ENCODE peak calls at places on chromosomes 13 and 19, in four cellular contexts. D is SK-N-SH; X is H54; P is stimulated activated CD4-positive, alpha-beta T cell treated with anti-CD3 and anti-CD28 coated beads, Interleukin-12 subunit alpha, Interleukin-12 subunit beta, amount 100 ng/mL, for 48 hours. N is an unnamed sample.

GRCh38 chr13:97228850-97229521 is 6.9 kb downstream of the MBNL2 start:
- DNase-seq in D (no peak), X (no peak), P (no peak), N (no peak)

GRCh38 chr19:39679791-39680168 is 24.1 kb downstream of the LGALS16 start:
- DNase-seq in D (no peak), X (no peak), P (peak), N (no peak)

GRCh38 chr19:33621811-33622504 is at the start of gene CHST8:
- DNase-seq in D (peak), X (no peak), P (no peak), N (peak)

GRCh38 chr19:45553464-45553863 is 31.1 kb downstream of the OPA3 start:
- DNase-seq in D (no peak), X (no peak), P (no peak), N (no peak)

GRCh38 chr13:48939728-48940127 is 36.0 kb upstream of the FNDC3A start:
- DNase-seq in D (no peak), X (no peak), P (no peak), N (no peak)

GRCh38 chr13:85148009-85148408 is 651.2 kb downstream of the SLITRK6 start:
- DNase-seq in D (no peak), X (no peak), P (no peak), N (peak)

GRCh38 chr19:45729774-45730388 is 815 bp downstream of the FBXO46 start:
- DNase-seq in D (no peak), X (no peak), P (peak), N (no peak)

GRCh38 chr13:32650705-32651311 is 64.6 kb downstream of the PDS5B start:
- DNase-seq in D (peak), X (no peak), P (peak), N (peak)

GRCh38 chr13:98295371-98295770 is 118.3 kb upstream of the RNF113B start:
- DNase-seq in D (no peak), X (no peak), P (no peak), N (no peak)

GRCh38 chr13:39415403-39415802 is 187.6 kb downstream of the LHFPL6 start:
- DNase-seq in D (peak), X (no peak), P (no peak), N (no peak)

GRCh38 chr19:41436664-41436951 is 3.1 kb downstream of the DMAC2 start:
- DNase-seq in D (no peak), X (no peak), P (no peak), N (no peak)

GRCh38 chr13:40668335-40668734 is 1.9 kb upstream of the FOXO1 start:
- DNase-seq in D (no peak), X (no peak), P (no peak), N (no peak)

GRCh38 chr19:571127-571974 is 1.0 kb upstream of the BSG start:
- DNase-seq in D (no peak), X (no peak), P (peak), N (peak)

GRCh38 chr13:76596216-76596615 is 290.0 kb downstream of the KCTD12 start:
- DNase-seq in D (no peak), X (no peak), P (no peak), N (no peak)

GRCh38 chr13:63110431-63110830 is 1694.8 kb upstream of the PCDH20 start:
- DNase-seq in D (no peak), X (no peak), P (no peak), N (no peak)

GRCh38 chr13:39023761-39024160 is 14.1 kb downstream of the PROSER1 start:
- DNase-seq in D (no peak), X (no peak), P (no peak), N (no peak)

GRCh38 chr19:38274734-38275133 is 10.4 kb downstream of the SPINT2 start:
- DNase-seq in D (no peak), X (no peak), P (no peak), N (no peak)

GRCh38 chr13:30108913-30109237 is 198.5 kb downstream of the KATNAL1 start:
- DNase-seq in D (no peak), X (no peak), P (no peak), N (no peak)

GRCh38 chr13:33606692-33607091 is 211.3 kb upstream of the RFC3 start:
- DNase-seq in D (no peak), X (no peak), P (no peak), N (no peak)

GRCh38 chr13:99153219-99153618 is 47.4 kb upstream of the UBAC2 start:
- DNase-seq in D (no peak), X (no peak), P (no peak), N (no peak)

GRCh38 chr19:474126-475078 is 13.6 kb upstream of the SHC2 start:
- DNase-seq in D (no peak), X (no peak), P (no peak), N (no peak)

GRCh38 chr19:19385900-19386339 is 19.6 kb upstream of the GATAD2A start:
- DNase-seq in D (no peak), X (peak), P (no peak), N (peak)

GRCh38 chr19:40033989-40034560 is 22.0 kb downstream of the ZNF780B start:
- DNase-seq in D (no peak), X (no peak), P (no peak), N (no peak)

GRCh38 chr13:44259045-44260042 is 114.3 kb upstream of the SERP2 start:
- DNase-seq in D (peak), X (no peak), P (peak), N (peak)

GRCh38 chr19:43439183-43440063 is 24.7 kb downstream of the TEX101 start:
- DNase-seq in D (no peak), X (peak), P (no peak), N (no peak)

GRCh38 chr13:50365300-50365682 is 350.0 kb downstream of the KCNRG start:
- DNase-seq in D (no peak), X (no peak), P (peak), N (no peak)

GRCh38 chr13:33188093-33188882 is 97.3 kb downstream of the STARD13 start:
- DNase-seq in D (no peak), X (no peak), P (no peak), N (no peak)